ENCODE peak calls at places on chromosome 9, in nine cellular contexts. T, U, W, L, V, K, C, G and F are unnamed samples. For H3K36me3, the result is how much of the 10 kb centered on the place peaks cover.

GRCh38 chr9:616694-617093 is 224.8 kb upstream of the DMRT1 start:
- DNase-seq in T (no peak), U (no peak), W (no peak), L (no peak), V (no peak), K (no peak), C (no peak), G (no peak), F (no peak)

GRCh38 chr9:92989561-92989960 is 42.2 kb downstream of the FGD3 start:
- DNase-seq in T (no peak), U (no peak), W (no peak), L (no peak), V (no peak), K (peak), C (no peak), G (no peak), F (no peak)

GRCh38 chr9:84170521-84171141 is 169.9 kb downstream of the SLC28A3 start:
- DNase-seq in T (peak), U (peak), W (peak), L (peak), V (peak), K (peak), C (peak), G (peak), F (no peak)

GRCh38 chr9:114054191-114054690 is 23.9 kb downstream of the AMBP start:
- DNase-seq in T (peak), U (no peak), W (no peak), L (no peak), V (no peak), K (no peak), C (no peak), G (no peak), F (no peak)

GRCh38 chr9:124453586-124454191 is 3.4 kb downstream of the ADGRD2 start:
- DNase-seq in T (peak), U (no peak), W (no peak), L (peak), V (no peak), K (no peak), C (no peak), G (no peak), F (no peak)

GRCh38 chr9:27391495-27391894 is 94.5 kb upstream of the EQTN start:
- DNase-seq in T (no peak), U (no peak), W (no peak), L (no peak), V (no peak), K (no peak), C (no peak), G (no peak), F (no peak)

GRCh38 chr9:112867275-112867991 is 23.2 kb downstream of the SLC46A2 start:
- DNase-seq in T (no peak), U (no peak), W (no peak), L (peak), V (no peak), K (peak), C (no peak), G (no peak), F (no peak)

GRCh38 chr9:75866273-75866871 is 24.1 kb upstream of the PCSK5 start:
- DNase-seq in T (no peak), U (peak), W (peak), L (peak), V (peak), K (peak), C (no peak), G (no peak), F (no peak)

GRCh38 chr9:79623799-79624721 is 52.3 kb downstream of the TLE4 start:
- DNase-seq in T (no peak), U (no peak), W (no peak), L (no peak), V (no peak), K (peak), C (peak), G (no peak), F (no peak)

GRCh38 chr9:94443039-94443722 is 111.7 kb upstream of the PCAT7 start:
- DNase-seq in T (no peak), U (no peak), W (no peak), L (no peak), V (no peak), K (no peak), C (no peak), G (no peak), F (no peak)

DNA sequence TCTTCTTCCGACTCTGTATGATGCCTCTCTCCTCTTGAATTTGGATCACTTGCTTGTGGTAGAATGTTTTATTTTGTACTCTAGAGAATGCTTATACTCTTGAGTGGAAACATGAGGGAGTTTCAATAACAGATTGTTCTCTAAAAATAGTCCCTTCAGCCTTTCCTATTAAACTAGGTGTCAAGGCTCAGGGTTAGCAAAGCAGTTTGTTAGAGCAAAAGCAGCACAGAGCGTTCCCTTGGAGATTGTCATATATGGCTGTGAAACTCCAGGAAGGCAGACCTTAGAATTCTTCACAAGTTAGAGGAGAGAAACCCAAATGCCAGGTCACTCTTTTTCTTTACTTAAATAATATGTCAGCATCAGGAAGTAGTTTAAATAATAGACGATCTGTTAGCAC is 33.0 kb downstream of the MAMDC2 start:
- DNase-seq in T (no peak), U (no peak), W (no peak), L (no peak), V (no peak), K (no peak), C (peak), G (no peak), F (no peak)
- TF ChIP-seq POLR2AphosphoS5 in T (no peak), U (peak), W (no peak), L (no peak), V (peak), K (no peak), C (peak), G (no peak), F (peak)

GRCh38 chr9:137183980-137184595 is 4.3 kb downstream of the ANAPC2 start:
- DNase-seq in T (no peak), U (no peak), W (no peak), L (no peak), V (no peak), K (no peak), C (no peak), G (peak), F (no peak)
- H3K36me3 ChIP-seq in T (half or more), U (under half), W (under half), L (under half), V (half or more), K (under half), C (half or more), G (half or more), F (under half)

DNA sequence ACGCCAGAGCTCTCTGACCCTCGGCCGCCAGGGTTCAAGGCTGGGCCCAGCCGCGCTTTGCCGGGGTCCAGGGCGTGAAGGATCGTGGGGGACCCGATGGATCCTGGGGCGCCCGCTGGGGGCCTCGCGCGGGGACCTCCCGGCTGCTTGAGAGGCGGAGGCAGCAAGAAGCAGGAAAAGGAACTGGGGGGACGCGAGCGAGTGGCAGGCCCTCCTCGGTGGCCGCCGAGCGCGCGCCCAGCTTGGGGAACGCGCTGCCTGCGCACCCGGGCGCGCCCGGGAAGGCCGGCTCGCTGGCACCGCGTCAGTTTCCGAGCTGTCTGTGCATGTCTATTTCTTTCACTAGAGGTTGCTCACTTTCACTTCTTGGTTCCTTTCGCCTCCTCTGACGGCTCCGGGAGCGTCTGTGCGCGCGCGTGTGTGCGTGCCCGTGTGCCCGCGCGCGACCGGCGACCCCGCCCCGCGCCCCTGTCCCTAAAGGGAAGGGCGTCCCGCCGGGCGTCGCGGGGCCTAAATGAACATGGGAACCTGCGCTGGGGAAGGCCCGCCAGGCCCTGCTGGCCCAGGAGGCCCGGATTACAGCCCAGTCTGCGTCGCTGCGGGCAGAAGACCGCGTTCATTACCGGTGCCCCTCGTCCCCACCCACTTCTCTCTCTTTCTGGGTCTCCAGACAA is 205.5 kb upstream of the IER5L start:
- DNase-seq in T (peak), U (peak), W (peak), L (no peak), V (peak), K (no peak), C (peak), G (peak), F (no peak)
- TF ChIP-seq POLR2AphosphoS5 in T (peak), U (peak), W (peak), L (no peak), V (peak), K (no peak), C (no peak), G (peak), F (peak)

GRCh38 chr9:100309992-100310391 is 42.8 kb downstream of the TEX10 start:
- DNase-seq in T (no peak), U (no peak), W (no peak), L (no peak), V (no peak), K (no peak), C (no peak), G (no peak), F (no peak)
- H3K36me3 ChIP-seq in T (half or more), U (under half), W (under half), L (under half), V (half or more), K (under half), C (under half), G (under half), F (under half)

DNA sequence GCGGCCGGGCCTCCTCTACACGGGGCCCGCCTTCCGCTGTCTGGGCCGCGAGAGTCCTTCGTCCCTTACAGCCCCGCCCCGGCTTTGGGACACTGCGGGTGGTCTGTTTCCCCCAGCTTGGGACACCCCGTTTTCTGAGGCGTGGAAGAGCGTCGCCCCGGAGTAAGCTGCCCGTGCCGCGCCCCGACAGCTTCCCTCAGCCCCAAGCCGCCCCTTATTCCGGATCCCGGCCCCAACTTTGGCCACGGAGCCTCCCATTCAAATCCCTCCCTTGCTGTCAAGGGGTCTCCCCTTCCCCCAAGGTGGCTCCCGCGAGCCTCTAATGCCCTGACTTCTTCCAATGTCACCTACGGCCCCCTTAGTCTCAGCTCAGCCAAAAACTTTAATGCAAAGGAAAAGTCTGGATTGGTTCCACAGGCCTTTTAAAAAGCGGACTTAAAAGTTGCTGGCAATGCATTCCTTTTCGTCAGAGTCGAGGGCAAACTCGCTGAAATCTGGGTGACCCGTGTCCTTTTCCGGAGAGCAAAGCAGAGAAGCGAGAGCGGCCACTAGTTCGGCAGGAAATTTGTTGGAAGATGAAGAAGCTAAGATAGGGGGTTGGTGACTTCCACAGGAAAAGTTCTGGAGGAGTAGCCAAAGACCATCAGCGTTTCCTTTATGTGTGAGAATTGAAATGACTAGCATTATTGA is 19.9 kb downstream of the EXOSC2 start:
- DNase-seq in T (no peak), U (no peak), W (no peak), L (no peak), V (no peak), K (no peak), C (peak), G (no peak), F (no peak)
- TF ChIP-seq POLR2AphosphoS5 in T (no peak), U (no peak), W (no peak), L (no peak), V (peak), K (no peak), C (peak), G (no peak), F (no peak)

GRCh38 chr9:135488013-135488330 is 8.4 kb downstream of the PPP1R26 start:
- DNase-seq in T (no peak), U (no peak), W (no peak), L (no peak), V (no peak), K (no peak), C (peak), G (no peak), F (no peak)
- H3K36me3 ChIP-seq in T (half or more), U (under half), W (under half), L (under half), V (half or more), K (under half), C (half or more), G (under half), F (under half)